ENCODE peak calls at places on chromosome 11, in six cellular contexts. N is HCT116, U is left ventricle myocardium inferior, T is astrocyte of the cerebellum, B is gastrocnemius medialis, E is cardiac muscle cell. R is an unnamed sample.

GRCh38 chr11:72078477-72078876 is 1.9 kb downstream of the NUMA1 start:
- DNase-seq in N (no peak), U (no peak), T (no peak), B (no peak), E (no peak), R (no peak)

GRCh38 chr11:122758361-122758760 is 79.9 kb upstream of the CRTAM start:
- DNase-seq in N (no peak), U (no peak), T (no peak), B (no peak), E (no peak), R (no peak)

GRCh38 chr11:111449696-111450479 is 62.3 kb downstream of the BTG4 start:
- DNase-seq in N (no peak), U (no peak), T (no peak), B (no peak), E (no peak), R (no peak)

GRCh38 chr11:471468-472145 is 21.5 kb downstream of the PTDSS2 start:
- DNase-seq in N (no peak), U (no peak), T (no peak), B (no peak), E (no peak), R (no peak)

GRCh38 chr11:80155412-80156017 is 714.7 kb upstream of the TENM4 start:
- DNase-seq in N (no peak), U (no peak), T (no peak), B (no peak), E (peak), R (no peak)

GRCh38 chr11:30665067-30665466 is 78.9 kb upstream of the MPPED2 start:
- DNase-seq in N (no peak), U (no peak), T (no peak), B (no peak), E (no peak), R (no peak)

GRCh38 chr11:97615541-97615940 is 1225.7 kb downstream of the JRKL start:
- DNase-seq in N (no peak), U (no peak), T (no peak), B (no peak), E (no peak), R (no peak)

GRCh38 chr11:77057938-77058474 is 8.8 kb upstream of the CAPN5 start:
- DNase-seq in N (no peak), U (no peak), T (no peak), B (no peak), E (no peak), R (no peak)

GRCh38 chr11:116636341-116636968 is 136.3 kb downstream of the BUD13 start:
- DNase-seq in N (no peak), U (no peak), T (no peak), B (no peak), E (no peak), R (no peak)

GRCh38 chr11:35419713-35420333 is 465 bp upstream of the SLC1A2 start:
- DNase-seq in N (no peak), U (peak), T (no peak), B (no peak), E (peak), R (no peak)
- H3K4me3 ChIP-seq in N (no peak), U (peak), T (peak), B (peak), E (peak), R (peak)

GRCh38 chr11:62125316-62125715 is 1.5 kb downstream of the INCENP start:
- DNase-seq in N (no peak), U (no peak), T (no peak), B (no peak), E (no peak), R (no peak)

GRCh38 chr11:62122076-62122475 is 1.7 kb upstream of the INCENP start:
- DNase-seq in N (peak), U (no peak), T (no peak), B (no peak), E (peak), R (no peak)

GRCh38 chr11:62124186-62125113 is 639 bp downstream of the INCENP start:
- DNase-seq in N (no peak), U (peak), T (no peak), B (no peak), E (peak), R (no peak)

GRCh38 chr11:62125881-62126280 is 2.1 kb downstream of the INCENP start:
- DNase-seq in N (no peak), U (no peak), T (no peak), B (no peak), E (no peak), R (no peak)

GRCh38 chr11:62123669-62124185 is at the start of gene INCENP:
- DNase-seq in N (peak), U (peak), T (peak), B (peak), E (peak), R (peak)
- H3K4me3 ChIP-seq in N (peak), U (peak), T (peak), B (peak), E (peak), R (peak)

GRCh38 chr11:102097175-102097574 is 13.1 kb upstream of the YAP1 start:
- DNase-seq in N (no peak), U (no peak), T (no peak), B (no peak), E (no peak), R (no peak)

DNA sequence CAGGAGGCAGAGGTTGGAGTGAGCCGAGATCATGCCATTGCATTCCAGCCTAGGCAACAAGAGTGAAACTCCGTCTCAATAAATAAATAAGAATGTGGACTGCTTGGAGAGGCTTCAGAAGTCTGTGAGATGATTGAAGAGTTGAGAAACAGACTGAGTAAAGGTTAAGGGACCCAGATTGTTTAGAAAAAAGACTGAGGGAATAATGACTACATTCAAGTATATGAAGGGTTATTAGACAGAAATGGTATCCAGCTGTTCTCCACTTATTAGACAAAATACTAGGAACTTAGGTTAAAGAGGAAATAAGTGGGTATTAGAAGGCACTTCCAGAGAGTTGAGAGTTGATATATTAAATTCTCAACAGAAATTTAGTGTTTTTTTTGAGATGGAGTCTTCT is 10.5 kb upstream of the YAP1 start:
- DNase-seq in N (no peak), U (no peak), T (no peak), B (no peak), E (no peak), R (no peak)
- H3K4me3 ChIP-seq in N (no peak), U (no peak), T (no peak), B (no peak), E (no peak), R (no peak)

GRCh38 chr11:62921573-62922188 is 518 bp upstream of the CHRM1 start:
- DNase-seq in N (no peak), U (no peak), T (no peak), B (no peak), E (no peak), R (no peak)
- H3K4me3 ChIP-seq in N (peak), U (peak), T (no peak), B (no peak), E (no peak), R (no peak)

GRCh38 chr11:32312865-32313403 is 122.4 kb downstream of the WT1 start:
- DNase-seq in N (peak), U (no peak), T (no peak), B (no peak), E (peak), R (no peak)
- H3K4me3 ChIP-seq in N (no peak), U (no peak), T (no peak), B (no peak), E (no peak), R (no peak)

R was measured in skeletal muscle cell.